ENCODE peak calls at places on chromosomes 16 and 17, in five cellular contexts. One of them, this sample, is unnamed.

GRCh38 chr17:39530513-39530912 is 69.2 kb downstream of the CDK12 start:
- DNase-seq in fibroblast of the conjunctiva: no peak
- DNase-seq in nephron progenitor cell: no peak
- DNase-seq in stimulated activated CD4-positive, alpha-beta T cell treated with anti-CD3 and anti-CD28 coated beads, Interleukin-1b, Interleukin-23, amount 100 ng/mL, for 4 hours: no peak
- DNase-seq in NCI-H1092 treated with DMSO at 0.1 percent for 48 hours: no peak
- DNase-seq in this sample: no peak

GRCh38 chr16:616771-617586 is 13.8 kb upstream of the WFIKKN1 start:
- DNase-seq in fibroblast of the conjunctiva: no peak
- DNase-seq in nephron progenitor cell: no peak
- DNase-seq in stimulated activated CD4-positive, alpha-beta T cell treated with anti-CD3 and anti-CD28 coated beads, Interleukin-1b, Interleukin-23, amount 100 ng/mL, for 4 hours: no peak
- DNase-seq in NCI-H1092 treated with DMSO at 0.1 percent for 48 hours: no peak
- DNase-seq in this sample: no peak

GRCh38 chr16:3131755-3132377 is 3.0 kb upstream of the ZNF213 start:
- DNase-seq in fibroblast of the conjunctiva: no peak
- DNase-seq in nephron progenitor cell: peak
- DNase-seq in stimulated activated CD4-positive, alpha-beta T cell treated with anti-CD3 and anti-CD28 coated beads, Interleukin-1b, Interleukin-23, amount 100 ng/mL, for 4 hours: peak
- DNase-seq in NCI-H1092 treated with DMSO at 0.1 percent for 48 hours: peak
- DNase-seq in this sample: no peak

GRCh38 chr17:42525221-42525620 is 10.8 kb upstream of the NAGLU start:
- DNase-seq in fibroblast of the conjunctiva: no peak
- DNase-seq in nephron progenitor cell: no peak
- DNase-seq in stimulated activated CD4-positive, alpha-beta T cell treated with anti-CD3 and anti-CD28 coated beads, Interleukin-1b, Interleukin-23, amount 100 ng/mL, for 4 hours: no peak
- DNase-seq in NCI-H1092 treated with DMSO at 0.1 percent for 48 hours: no peak
- DNase-seq in this sample: no peak

GRCh38 chr16:86984286-86984685 is 332.9 kb downstream of the C16orf95 start:
- DNase-seq in fibroblast of the conjunctiva: no peak
- DNase-seq in nephron progenitor cell: peak
- DNase-seq in stimulated activated CD4-positive, alpha-beta T cell treated with anti-CD3 and anti-CD28 coated beads, Interleukin-1b, Interleukin-23, amount 100 ng/mL, for 4 hours: no peak
- DNase-seq in NCI-H1092 treated with DMSO at 0.1 percent for 48 hours: no peak
- DNase-seq in this sample: no peak

GRCh38 chr17:66373944-66374817 is 71.8 kb downstream of the PRKCA start:
- DNase-seq in fibroblast of the conjunctiva: no peak
- DNase-seq in nephron progenitor cell: peak
- DNase-seq in stimulated activated CD4-positive, alpha-beta T cell treated with anti-CD3 and anti-CD28 coated beads, Interleukin-1b, Interleukin-23, amount 100 ng/mL, for 4 hours: no peak
- DNase-seq in NCI-H1092 treated with DMSO at 0.1 percent for 48 hours: peak
- DNase-seq in this sample: no peak

GRCh38 chr17:38868095-38868967 is 1.5 kb upstream of the LASP1 start:
- DNase-seq in fibroblast of the conjunctiva: no peak
- DNase-seq in nephron progenitor cell: peak
- DNase-seq in stimulated activated CD4-positive, alpha-beta T cell treated with anti-CD3 and anti-CD28 coated beads, Interleukin-1b, Interleukin-23, amount 100 ng/mL, for 4 hours: no peak
- DNase-seq in NCI-H1092 treated with DMSO at 0.1 percent for 48 hours: peak
- DNase-seq in this sample: no peak

GRCh38 chr17:78541488-78542237 is 35.5 kb downstream of the DNAH17 start:
- DNase-seq in fibroblast of the conjunctiva: no peak
- DNase-seq in nephron progenitor cell: no peak
- DNase-seq in stimulated activated CD4-positive, alpha-beta T cell treated with anti-CD3 and anti-CD28 coated beads, Interleukin-1b, Interleukin-23, amount 100 ng/mL, for 4 hours: no peak
- DNase-seq in NCI-H1092 treated with DMSO at 0.1 percent for 48 hours: no peak
- DNase-seq in this sample: no peak

GRCh38 chr16:71383054-71383773 is 24.7 kb downstream of the CALB2 start:
- DNase-seq in fibroblast of the conjunctiva: no peak
- DNase-seq in nephron progenitor cell: no peak
- DNase-seq in stimulated activated CD4-positive, alpha-beta T cell treated with anti-CD3 and anti-CD28 coated beads, Interleukin-1b, Interleukin-23, amount 100 ng/mL, for 4 hours: no peak
- DNase-seq in NCI-H1092 treated with DMSO at 0.1 percent for 48 hours: no peak
- DNase-seq in this sample: no peak

GRCh38 chr17:80986816-80987480 is 4.7 kb upstream of the CHMP6 start:
- DNase-seq in fibroblast of the conjunctiva: no peak
- DNase-seq in nephron progenitor cell: no peak
- DNase-seq in stimulated activated CD4-positive, alpha-beta T cell treated with anti-CD3 and anti-CD28 coated beads, Interleukin-1b, Interleukin-23, amount 100 ng/mL, for 4 hours: no peak
- DNase-seq in NCI-H1092 treated with DMSO at 0.1 percent for 48 hours: no peak
- DNase-seq in this sample: no peak

GRCh38 chr16:84726670-84727467 is 27.1 kb downstream of the USP10 start:
- DNase-seq in fibroblast of the conjunctiva: no peak
- DNase-seq in nephron progenitor cell: no peak
- DNase-seq in stimulated activated CD4-positive, alpha-beta T cell treated with anti-CD3 and anti-CD28 coated beads, Interleukin-1b, Interleukin-23, amount 100 ng/mL, for 4 hours: no peak
- DNase-seq in NCI-H1092 treated with DMSO at 0.1 percent for 48 hours: no peak
- DNase-seq in this sample: no peak

GRCh38 chr17:64728041-64728695 is 66.1 kb upstream of the SMURF2 start:
- DNase-seq in fibroblast of the conjunctiva: no peak
- DNase-seq in nephron progenitor cell: no peak
- DNase-seq in stimulated activated CD4-positive, alpha-beta T cell treated with anti-CD3 and anti-CD28 coated beads, Interleukin-1b, Interleukin-23, amount 100 ng/mL, for 4 hours: no peak
- DNase-seq in NCI-H1092 treated with DMSO at 0.1 percent for 48 hours: no peak
- DNase-seq in this sample: no peak

GRCh38 chr17:13000561-13000960 is 17.3 kb downstream of the ELAC2 start:
- DNase-seq in fibroblast of the conjunctiva: no peak
- DNase-seq in nephron progenitor cell: no peak
- DNase-seq in stimulated activated CD4-positive, alpha-beta T cell treated with anti-CD3 and anti-CD28 coated beads, Interleukin-1b, Interleukin-23, amount 100 ng/mL, for 4 hours: no peak
- DNase-seq in NCI-H1092 treated with DMSO at 0.1 percent for 48 hours: no peak
- DNase-seq in this sample: no peak

GRCh38 chr17:45293413-45294211 is 23.2 kb downstream of the MAP3K14 start:
- DNase-seq in fibroblast of the conjunctiva: peak
- DNase-seq in nephron progenitor cell: peak
- DNase-seq in stimulated activated CD4-positive, alpha-beta T cell treated with anti-CD3 and anti-CD28 coated beads, Interleukin-1b, Interleukin-23, amount 100 ng/mL, for 4 hours: no peak
- DNase-seq in NCI-H1092 treated with DMSO at 0.1 percent for 48 hours: no peak
- DNase-seq in this sample: no peak

GRCh38 chr16:72990003-72990521 is 57.9 kb downstream of the ZFHX3 start:
- DNase-seq in fibroblast of the conjunctiva: peak
- DNase-seq in nephron progenitor cell: no peak
- DNase-seq in stimulated activated CD4-positive, alpha-beta T cell treated with anti-CD3 and anti-CD28 coated beads, Interleukin-1b, Interleukin-23, amount 100 ng/mL, for 4 hours: no peak
- DNase-seq in NCI-H1092 treated with DMSO at 0.1 percent for 48 hours: no peak
- DNase-seq in this sample: no peak

GRCh38 chr16:15879255-15879804 is 9.1 kb downstream of the CEP20 start:
- DNase-seq in fibroblast of the conjunctiva: peak
- DNase-seq in nephron progenitor cell: no peak
- DNase-seq in stimulated activated CD4-positive, alpha-beta T cell treated with anti-CD3 and anti-CD28 coated beads, Interleukin-1b, Interleukin-23, amount 100 ng/mL, for 4 hours: no peak
- DNase-seq in NCI-H1092 treated with DMSO at 0.1 percent for 48 hours: no peak
- DNase-seq in this sample: no peak

GRCh38 chr17:79707931-79708891 is 22.5 kb upstream of the ENPP7 start:
- DNase-seq in fibroblast of the conjunctiva: peak
- DNase-seq in nephron progenitor cell: peak
- DNase-seq in stimulated activated CD4-positive, alpha-beta T cell treated with anti-CD3 and anti-CD28 coated beads, Interleukin-1b, Interleukin-23, amount 100 ng/mL, for 4 hours: peak
- DNase-seq in NCI-H1092 treated with DMSO at 0.1 percent for 48 hours: peak
- DNase-seq in this sample: peak

GRCh38 chr17:82334622-82335394 is 1.2 kb upstream of the SECTM1 start:
- DNase-seq in fibroblast of the conjunctiva: no peak
- DNase-seq in nephron progenitor cell: no peak
- DNase-seq in stimulated activated CD4-positive, alpha-beta T cell treated with anti-CD3 and anti-CD28 coated beads, Interleukin-1b, Interleukin-23, amount 100 ng/mL, for 4 hours: no peak
- DNase-seq in NCI-H1092 treated with DMSO at 0.1 percent for 48 hours: no peak
- DNase-seq in this sample: no peak

GRCh38 chr16:83433201-83433600 is 374.6 kb upstream of the HSBP1 start:
- DNase-seq in fibroblast of the conjunctiva: no peak
- DNase-seq in nephron progenitor cell: no peak
- DNase-seq in stimulated activated CD4-positive, alpha-beta T cell treated with anti-CD3 and anti-CD28 coated beads, Interleukin-1b, Interleukin-23, amount 100 ng/mL, for 4 hours: no peak
- DNase-seq in NCI-H1092 treated with DMSO at 0.1 percent for 48 hours: no peak
- DNase-seq in this sample: no peak

GRCh38 chr16:74998481-74999207 is at the start of gene ZNRF1:
- DNase-seq in fibroblast of the conjunctiva: peak
- DNase-seq in nephron progenitor cell: peak
- DNase-seq in stimulated activated CD4-positive, alpha-beta T cell treated with anti-CD3 and anti-CD28 coated beads, Interleukin-1b, Interleukin-23, amount 100 ng/mL, for 4 hours: peak
- DNase-seq in NCI-H1092 treated with DMSO at 0.1 percent for 48 hours: peak
- DNase-seq in this sample: peak

GRCh38 chr16:19384656-19385055 is 33.0 kb upstream of the TMC5 start:
- DNase-seq in fibroblast of the conjunctiva: no peak
- DNase-seq in nephron progenitor cell: no peak
- DNase-seq in stimulated activated CD4-positive, alpha-beta T cell treated with anti-CD3 and anti-CD28 coated beads, Interleukin-1b, Interleukin-23, amount 100 ng/mL, for 4 hours: no peak
- DNase-seq in NCI-H1092 treated with DMSO at 0.1 percent for 48 hours: no peak
- DNase-seq in this sample: no peak

GRCh38 chr17:16948587-16949376 is 23.1 kb downstream of the TNFRSF13B start:
- DNase-seq in fibroblast of the conjunctiva: no peak
- DNase-seq in nephron progenitor cell: no peak
- DNase-seq in stimulated activated CD4-positive, alpha-beta T cell treated with anti-CD3 and anti-CD28 coated beads, Interleukin-1b, Interleukin-23, amount 100 ng/mL, for 4 hours: no peak
- DNase-seq in NCI-H1092 treated with DMSO at 0.1 percent for 48 hours: no peak
- DNase-seq in this sample: no peak

GRCh38 chr16:89437991-89438390 is 52.4 kb downstream of the ANKRD11 start:
- DNase-seq in fibroblast of the conjunctiva: no peak
- DNase-seq in nephron progenitor cell: no peak
- DNase-seq in stimulated activated CD4-positive, alpha-beta T cell treated with anti-CD3 and anti-CD28 coated beads, Interleukin-1b, Interleukin-23, amount 100 ng/mL, for 4 hours: no peak
- DNase-seq in NCI-H1092 treated with DMSO at 0.1 percent for 48 hours: no peak
- DNase-seq in this sample: no peak

GRCh38 chr17:62179525-62180161 is 114.6 kb upstream of the MED13 start:
- DNase-seq in fibroblast of the conjunctiva: no peak
- DNase-seq in nephron progenitor cell: no peak
- DNase-seq in stimulated activated CD4-positive, alpha-beta T cell treated with anti-CD3 and anti-CD28 coated beads, Interleukin-1b, Interleukin-23, amount 100 ng/mL, for 4 hours: no peak
- DNase-seq in NCI-H1092 treated with DMSO at 0.1 percent for 48 hours: no peak
- DNase-seq in this sample: no peak

GRCh38 chr16:27824006-27824405 is 239.5 kb downstream of the GSG1L start:
- DNase-seq in fibroblast of the conjunctiva: no peak
- DNase-seq in nephron progenitor cell: no peak
- DNase-seq in stimulated activated CD4-positive, alpha-beta T cell treated with anti-CD3 and anti-CD28 coated beads, Interleukin-1b, Interleukin-23, amount 100 ng/mL, for 4 hours: no peak
- DNase-seq in NCI-H1092 treated with DMSO at 0.1 percent for 48 hours: no peak
- DNase-seq in this sample: no peak

GRCh38 chr17:13581925-13582324 is 19.8 kb downstream of the HS3ST3A1 start:
- DNase-seq in fibroblast of the conjunctiva: no peak
- DNase-seq in nephron progenitor cell: no peak
- DNase-seq in stimulated activated CD4-positive, alpha-beta T cell treated with anti-CD3 and anti-CD28 coated beads, Interleukin-1b, Interleukin-23, amount 100 ng/mL, for 4 hours: no peak
- DNase-seq in NCI-H1092 treated with DMSO at 0.1 percent for 48 hours: no peak
- DNase-seq in this sample: no peak

GRCh38 chr16:19853973-19854876 is 30.4 kb downstream of the GPRC5B start:
- DNase-seq in fibroblast of the conjunctiva: no peak
- DNase-seq in nephron progenitor cell: no peak
- DNase-seq in stimulated activated CD4-positive, alpha-beta T cell treated with anti-CD3 and anti-CD28 coated beads, Interleukin-1b, Interleukin-23, amount 100 ng/mL, for 4 hours: no peak
- DNase-seq in NCI-H1092 treated with DMSO at 0.1 percent for 48 hours: no peak
- DNase-seq in this sample: no peak

GRCh38 chr16:11800385-11800718 is 3.3 kb upstream of the ZC3H7A start:
- DNase-seq in fibroblast of the conjunctiva: no peak
- DNase-seq in nephron progenitor cell: no peak
- DNase-seq in stimulated activated CD4-positive, alpha-beta T cell treated with anti-CD3 and anti-CD28 coated beads, Interleukin-1b, Interleukin-23, amount 100 ng/mL, for 4 hours: no peak
- DNase-seq in NCI-H1092 treated with DMSO at 0.1 percent for 48 hours: no peak
- DNase-seq in this sample: no peak

GRCh38 chr17:1709971-1710806 is at the start of gene TLCD2:
- DNase-seq in fibroblast of the conjunctiva: peak
- DNase-seq in nephron progenitor cell: peak
- DNase-seq in stimulated activated CD4-positive, alpha-beta T cell treated with anti-CD3 and anti-CD28 coated beads, Interleukin-1b, Interleukin-23, amount 100 ng/mL, for 4 hours: no peak
- DNase-seq in NCI-H1092 treated with DMSO at 0.1 percent for 48 hours: no peak
- DNase-seq in this sample: peak

GRCh38 chr16:72427001-72427785 is 255.2 kb upstream of the PMFBP1 start:
- DNase-seq in fibroblast of the conjunctiva: no peak
- DNase-seq in nephron progenitor cell: no peak
- DNase-seq in stimulated activated CD4-positive, alpha-beta T cell treated with anti-CD3 and anti-CD28 coated beads, Interleukin-1b, Interleukin-23, amount 100 ng/mL, for 4 hours: no peak
- DNase-seq in NCI-H1092 treated with DMSO at 0.1 percent for 48 hours: no peak
- DNase-seq in this sample: no peak

GRCh38 chr16:1559446-1559975 is 26.0 kb downstream of the TMEM204 start:
- DNase-seq in fibroblast of the conjunctiva: no peak
- DNase-seq in nephron progenitor cell: no peak
- DNase-seq in stimulated activated CD4-positive, alpha-beta T cell treated with anti-CD3 and anti-CD28 coated beads, Interleukin-1b, Interleukin-23, amount 100 ng/mL, for 4 hours: no peak
- DNase-seq in NCI-H1092 treated with DMSO at 0.1 percent for 48 hours: no peak
- DNase-seq in this sample: no peak

GRCh38 chr17:17755715-17756114 is 74.5 kb downstream of the RAI1 start:
- DNase-seq in fibroblast of the conjunctiva: no peak
- DNase-seq in nephron progenitor cell: no peak
- DNase-seq in stimulated activated CD4-positive, alpha-beta T cell treated with anti-CD3 and anti-CD28 coated beads, Interleukin-1b, Interleukin-23, amount 100 ng/mL, for 4 hours: no peak
- DNase-seq in NCI-H1092 treated with DMSO at 0.1 percent for 48 hours: no peak
- DNase-seq in this sample: no peak

GRCh38 chr17:45794840-45795239 is 10.7 kb downstream of the CRHR1 start:
- DNase-seq in fibroblast of the conjunctiva: no peak
- DNase-seq in nephron progenitor cell: no peak
- DNase-seq in stimulated activated CD4-positive, alpha-beta T cell treated with anti-CD3 and anti-CD28 coated beads, Interleukin-1b, Interleukin-23, amount 100 ng/mL, for 4 hours: no peak
- DNase-seq in NCI-H1092 treated with DMSO at 0.1 percent for 48 hours: no peak
- DNase-seq in this sample: no peak

GRCh38 chr16:54077412-54077821 is 209.2 kb downstream of the IRX3 start:
- DNase-seq in fibroblast of the conjunctiva: no peak
- DNase-seq in nephron progenitor cell: no peak
- DNase-seq in stimulated activated CD4-positive, alpha-beta T cell treated with anti-CD3 and anti-CD28 coated beads, Interleukin-1b, Interleukin-23, amount 100 ng/mL, for 4 hours: no peak
- DNase-seq in NCI-H1092 treated with DMSO at 0.1 percent for 48 hours: no peak
- DNase-seq in this sample: no peak

GRCh38 chr17:57555636-57556175 is 189.4 kb downstream of the CCDC182 start:
- DNase-seq in fibroblast of the conjunctiva: no peak
- DNase-seq in nephron progenitor cell: no peak
- DNase-seq in stimulated activated CD4-positive, alpha-beta T cell treated with anti-CD3 and anti-CD28 coated beads, Interleukin-1b, Interleukin-23, amount 100 ng/mL, for 4 hours: no peak
- DNase-seq in NCI-H1092 treated with DMSO at 0.1 percent for 48 hours: no peak
- DNase-seq in this sample: no peak

GRCh38 chr17:30426292-30426691 is 47.6 kb downstream of the CPD start:
- DNase-seq in fibroblast of the conjunctiva: no peak
- DNase-seq in nephron progenitor cell: no peak
- DNase-seq in stimulated activated CD4-positive, alpha-beta T cell treated with anti-CD3 and anti-CD28 coated beads, Interleukin-1b, Interleukin-23, amount 100 ng/mL, for 4 hours: no peak
- DNase-seq in NCI-H1092 treated with DMSO at 0.1 percent for 48 hours: no peak
- DNase-seq in this sample: no peak

This sample was measured in memory B cell.